ENCODE peak calls at places on chromosome 7, in nine cellular contexts. I is endothelial cell, T is ureter, H is occipital lobe, Q is cardiac fibroblast, B is HCEC 1CT, U is MCF 10A, S is C1 segment of cervical spinal cord, M is foreskin melanocyte. N is an unnamed sample.

GRCh38 chr7:73602721-73603651 is 21.3 kb downstream of the MLXIPL start:
- DNase-seq in B (no peak), Q (no peak), H (no peak), T (no peak), U (no peak), I (no peak), M (no peak), S (no peak), N (no peak)

GRCh38 chr7:13989138-13989943 is at the start of gene ETV1:
- DNase-seq in I (peak), S (peak), H (peak), T (peak), Q (peak), M (peak), B (peak), U (peak), N (no peak)

GRCh38 chr7:151245360-151246160 is 2.9 kb downstream of the SMARCD3 start:
- DNase-seq in H (no peak), U (no peak), S (no peak), T (no peak), I (peak), B (no peak), Q (peak), M (no peak), N (peak)

GRCh38 chr7:13633857-13634256 is 355.6 kb downstream of the ETV1 start:
- DNase-seq in U (peak), Q (no peak), S (no peak), H (no peak), T (no peak), M (no peak), I (no peak), B (peak), N (no peak)

GRCh38 chr7:25720427-25720826 is 431.6 kb upstream of the NFE2L3 start:
- DNase-seq in U (peak), H (no peak), T (no peak), Q (peak), I (no peak), B (peak), S (no peak), M (no peak), N (no peak)

GRCh38 chr7:11780267-11780666 is 51.7 kb downstream of the THSD7A start:
- DNase-seq in S (no peak), T (no peak), B (no peak), Q (no peak), U (no peak), H (no peak), M (no peak), I (no peak), N (no peak)

GRCh38 chr7:127983804-127984332 is 47.4 kb downstream of the LRRC4 start:
- DNase-seq in B (no peak), M (no peak), H (no peak), T (no peak), I (no peak), S (no peak), Q (no peak), U (peak), N (no peak)

GRCh38 chr7:21999896-22000295 is 54.2 kb upstream of the CDCA7L start:
- DNase-seq in U (peak), B (peak), H (no peak), S (no peak), T (no peak), I (no peak), Q (peak), M (no peak), N (no peak)

GRCh38 chr7:113209449-113210203 is 91.3 kb upstream of the SMIM30 start:
- DNase-seq in U (peak), T (no peak), I (no peak), S (no peak), B (peak), Q (no peak), H (no peak), M (peak), N (no peak)

GRCh38 chr7:47746468-47746867 is 164.6 kb upstream of the TNS3 start:
- DNase-seq in S (no peak), H (no peak), B (no peak), U (no peak), M (no peak), Q (no peak), I (no peak), T (no peak), N (no peak)

GRCh38 chr7:95596183-95597135 is at the start of gene PDK4:
- DNase-seq in T (peak), I (peak), B (peak), Q (peak), H (peak), U (peak), M (peak), S (peak), N (no peak)

GRCh38 chr7:142883145-142883544 is 2.4 kb downstream of the TRPV6 start:
- DNase-seq in M (no peak), S (no peak), H (no peak), T (peak), I (no peak), Q (no peak), U (no peak), B (no peak), N (no peak)

N was measured in germinal center.